ENCODE peak calls at places on chromosome 10, in four cellular contexts. One of them, this sample, is unnamed.

GRCh38 chr10:62233494-62234283 is 35.0 kb downstream of the RTKN2 start:
- DNase-seq in fibroblast of the aortic adventitia: peak; percentile 48
- DNase-seq in GM13977: no peak
- DNase-seq in Caco-2: no peak
- DNase-seq in this sample: no peak

GRCh38 chr10:89431977-89432376 is 17.6 kb downstream of the IFIT5 start:
- DNase-seq in GM13977: no peak
- DNase-seq in fibroblast of the aortic adventitia: peak; percentile 79
- DNase-seq in Caco-2: no peak
- DNase-seq in this sample: peak; percentile 6

GRCh38 chr10:127089446-127089845 is 106.9 kb downstream of the INSYN2A start:
- DNase-seq in Caco-2: no peak
- DNase-seq in fibroblast of the aortic adventitia: no peak
- DNase-seq in GM13977: no peak
- DNase-seq in this sample: no peak

GRCh38 chr10:71085689-71086438 is 126.5 kb upstream of the UNC5B start:
- DNase-seq in Caco-2: peak; percentile 32
- DNase-seq in fibroblast of the aortic adventitia: no peak
- DNase-seq in GM13977: no peak
- DNase-seq in this sample: no peak

GRCh38 chr10:126387931-126388911 is at the start of gene ADAM12:
- DNase-seq in GM13977: peak; percentile 18
- DNase-seq in Caco-2: no peak
- DNase-seq in fibroblast of the aortic adventitia: peak; percentile 85
- DNase-seq in this sample: no peak

GRCh38 chr10:14409247-14409646 is 78.5 kb upstream of the FRMD4A start:
- DNase-seq in fibroblast of the aortic adventitia: no peak
- DNase-seq in GM13977: no peak
- DNase-seq in Caco-2: no peak
- DNase-seq in this sample: no peak

GRCh38 chr10:121244791-121245190 is 353.5 kb downstream of the FGFR2 start:
- DNase-seq in fibroblast of the aortic adventitia: no peak
- DNase-seq in Caco-2: no peak
- DNase-seq in GM13977: no peak
- DNase-seq in this sample: no peak

GRCh38 chr10:5976689-5977470 is 463 bp downstream of the IL15RA start:
- DNase-seq in fibroblast of the aortic adventitia: peak; percentile 57
- DNase-seq in GM13977: peak; percentile 44
- DNase-seq in Caco-2: no peak
- DNase-seq in this sample: peak; percentile 61

GRCh38 chr10:27041196-27041595 is 59.1 kb downstream of the ANKRD26 start:
- DNase-seq in Caco-2: no peak
- DNase-seq in fibroblast of the aortic adventitia: no peak
- DNase-seq in GM13977: no peak
- DNase-seq in this sample: no peak

GRCh38 chr10:6464862-6465430 is 115.1 kb downstream of the PRKCQ start:
- DNase-seq in Caco-2: no peak
- DNase-seq in GM13977: no peak
- DNase-seq in fibroblast of the aortic adventitia: no peak
- DNase-seq in this sample: peak; percentile 9

GRCh38 chr10:21021843-21022594 is 124.9 kb upstream of the NEBL start:
- DNase-seq in fibroblast of the aortic adventitia: no peak
- DNase-seq in GM13977: no peak
- DNase-seq in Caco-2: peak; percentile 54
- DNase-seq in this sample: no peak

GRCh38 chr10:132158810-132159209 is 27.9 kb upstream of the DPYSL4 start:
- DNase-seq in fibroblast of the aortic adventitia: no peak
- DNase-seq in GM13977: no peak
- DNase-seq in Caco-2: no peak
- DNase-seq in this sample: no peak

GRCh38 chr10:114181971-114182370 is 2.8 kb downstream of the TDRD1 start:
- DNase-seq in GM13977: no peak
- DNase-seq in fibroblast of the aortic adventitia: no peak
- DNase-seq in Caco-2: no peak
- DNase-seq in this sample: no peak

GRCh38 chr10:132463333-132464255 is 66.6 kb downstream of the PWWP2B start:
- DNase-seq in GM13977: peak; percentile 41
- DNase-seq in Caco-2: no peak
- DNase-seq in fibroblast of the aortic adventitia: peak; percentile 47
- DNase-seq in this sample: no peak

GRCh38 chr10:96512997-96513685 is 585 bp downstream of the TLL2 start:
- DNase-seq in GM13977: peak; percentile 73
- DNase-seq in fibroblast of the aortic adventitia: peak; percentile 37
- DNase-seq in Caco-2: no peak
- DNase-seq in this sample: no peak

GRCh38 chr10:99809931-99810615 is 27.6 kb downstream of the ABCC2 start:
- DNase-seq in GM13977: no peak
- DNase-seq in Caco-2: no peak
- DNase-seq in fibroblast of the aortic adventitia: peak; percentile 77
- DNase-seq in this sample: no peak

GRCh38 chr10:52621635-52622079 is 150.9 kb downstream of the MBL2 start:
- DNase-seq in GM13977: no peak
- DNase-seq in fibroblast of the aortic adventitia: peak; percentile 45
- DNase-seq in Caco-2: no peak
- DNase-seq in this sample: no peak

GRCh38 chr10:85558533-85558932 is 808.1 kb downstream of the GRID1 start:
- DNase-seq in GM13977: no peak
- DNase-seq in Caco-2: no peak
- DNase-seq in fibroblast of the aortic adventitia: no peak
- DNase-seq in this sample: no peak

GRCh38 chr10:48551796-48552591 is 52.9 kb downstream of the ARHGAP22 start:
- DNase-seq in fibroblast of the aortic adventitia: peak; percentile 79
- DNase-seq in Caco-2: no peak
- DNase-seq in GM13977: peak; percentile 77
- DNase-seq in this sample: peak; percentile 25

GRCh38 chr10:104056619-104057273 is 28.9 kb downstream of the COL17A1 start:
- DNase-seq in Caco-2: no peak
- DNase-seq in GM13977: no peak
- DNase-seq in fibroblast of the aortic adventitia: no peak
- DNase-seq in this sample: no peak

DNA sequence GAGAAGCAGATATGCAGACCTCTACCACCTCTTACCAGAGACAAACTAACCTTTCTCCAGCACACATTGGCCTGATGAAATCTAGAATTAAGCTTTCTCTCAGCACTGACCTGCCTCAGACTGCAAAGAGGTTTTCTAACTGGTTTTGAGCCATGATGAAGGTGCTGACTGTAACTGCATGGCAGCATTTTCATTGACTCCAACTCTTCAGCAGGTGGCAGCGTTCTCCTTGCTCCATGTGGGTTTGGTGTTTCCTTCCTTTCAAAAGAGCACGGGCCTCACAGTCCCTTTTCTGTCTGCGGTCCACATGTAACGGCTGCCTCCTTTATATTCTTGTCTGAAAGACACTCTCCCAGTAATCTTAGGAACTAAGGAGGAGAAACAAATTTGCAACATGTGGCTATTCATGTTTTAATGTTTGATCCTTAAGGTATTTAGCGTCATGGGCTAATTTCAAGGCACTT is 12.6 kb downstream of the KLLN start:
- DNase-seq in fibroblast of the aortic adventitia: peak; percentile 77
- DNase-seq in GM13977: no peak
- DNase-seq in Caco-2: peak; percentile 72
- DNase-seq in this sample: peak; percentile 38
- TF ChIP-seq CTCF in fibroblast of the aortic adventitia: peak; percentile 78
- TF ChIP-seq CTCF in GM13977: peak; percentile 60
- TF ChIP-seq CTCF in Caco-2: peak; percentile 46
- TF ChIP-seq CTCF in this sample: no peak

GRCh38 chr10:112802411-112803060 is 147.5 kb upstream of the TCF7L2 start:
- DNase-seq in GM13977: no peak
- DNase-seq in Caco-2: no peak
- DNase-seq in fibroblast of the aortic adventitia: no peak
- DNase-seq in this sample: no peak

GRCh38 chr10:112804036-112804435 is 146.0 kb upstream of the TCF7L2 start:
- DNase-seq in Caco-2: no peak
- DNase-seq in GM13977: no peak
- DNase-seq in fibroblast of the aortic adventitia: no peak
- DNase-seq in this sample: peak; percentile 30

GRCh38 chr10:112799726-112800510 is 150.1 kb upstream of the TCF7L2 start:
- DNase-seq in fibroblast of the aortic adventitia: peak; percentile 38
- DNase-seq in GM13977: no peak
- DNase-seq in Caco-2: no peak
- DNase-seq in this sample: no peak

GRCh38 chr10:112801004-112801403 is 149.0 kb upstream of the TCF7L2 start:
- DNase-seq in GM13977: no peak
- DNase-seq in fibroblast of the aortic adventitia: no peak
- DNase-seq in Caco-2: no peak
- DNase-seq in this sample: no peak

DNA sequence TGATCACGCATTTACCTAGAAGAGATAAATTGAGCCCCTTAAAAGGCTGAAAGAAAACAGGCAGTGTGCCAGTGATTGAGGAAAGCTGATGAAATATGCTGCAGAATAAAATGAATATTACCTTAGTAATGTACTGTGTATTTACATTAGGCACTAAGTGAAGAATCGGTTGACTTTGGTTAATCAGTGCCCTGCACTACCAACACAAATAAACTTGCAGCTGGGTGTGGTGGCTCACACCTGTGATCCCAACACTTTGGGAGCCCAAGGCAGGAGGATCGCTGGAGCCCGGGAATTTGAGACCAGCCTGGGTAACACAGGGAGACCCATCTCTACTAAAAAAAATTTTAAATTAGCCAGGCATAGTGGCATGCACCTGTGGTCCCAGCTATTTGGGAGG is 148.3 kb upstream of the TCF7L2 start:
- DNase-seq in fibroblast of the aortic adventitia: no peak
- DNase-seq in GM13977: no peak
- DNase-seq in Caco-2: no peak
- DNase-seq in this sample: peak; percentile 28
- TF ChIP-seq CTCF in fibroblast of the aortic adventitia: no peak
- TF ChIP-seq CTCF in GM13977: no peak
- TF ChIP-seq CTCF in Caco-2: no peak
- TF ChIP-seq CTCF in this sample: no peak

DNA sequence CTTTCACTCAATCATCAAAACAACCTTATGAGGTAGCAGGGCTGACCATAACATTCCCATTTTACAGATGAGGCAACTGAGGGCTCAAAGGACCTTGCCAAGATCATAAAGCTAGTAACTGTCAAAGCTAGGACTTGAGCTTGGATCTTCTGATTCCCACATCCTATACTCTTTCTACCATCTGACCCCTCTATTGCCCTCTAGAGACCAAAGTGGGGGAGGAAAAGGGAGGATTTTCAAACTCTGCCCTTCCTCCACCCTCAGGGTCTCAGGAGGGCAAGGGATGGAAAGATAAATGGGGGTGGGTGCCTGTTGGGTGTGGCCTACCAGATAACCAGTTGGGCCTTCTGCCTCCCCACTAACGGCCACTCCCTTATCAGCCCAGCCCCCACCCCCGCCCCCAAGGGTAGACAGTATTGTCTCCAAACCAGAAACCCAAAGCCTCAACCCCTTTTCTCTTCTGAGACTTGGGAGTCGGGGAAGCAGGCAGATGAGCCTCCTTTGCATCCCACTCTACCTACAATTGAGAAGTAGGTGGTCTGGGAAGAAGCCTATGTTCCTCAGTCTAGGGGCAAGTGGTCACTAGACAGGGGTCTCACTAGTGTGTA is 7.9 kb downstream of the LDB1 start:
- DNase-seq in Caco-2: no peak
- DNase-seq in fibroblast of the aortic adventitia: no peak
- DNase-seq in GM13977: no peak
- DNase-seq in this sample: no peak
- TF ChIP-seq CTCF in Caco-2: no peak
- TF ChIP-seq CTCF in fibroblast of the aortic adventitia: peak; percentile 30
- TF ChIP-seq CTCF in GM13977: peak; percentile 24
- TF ChIP-seq CTCF in this sample: no peak

DNA sequence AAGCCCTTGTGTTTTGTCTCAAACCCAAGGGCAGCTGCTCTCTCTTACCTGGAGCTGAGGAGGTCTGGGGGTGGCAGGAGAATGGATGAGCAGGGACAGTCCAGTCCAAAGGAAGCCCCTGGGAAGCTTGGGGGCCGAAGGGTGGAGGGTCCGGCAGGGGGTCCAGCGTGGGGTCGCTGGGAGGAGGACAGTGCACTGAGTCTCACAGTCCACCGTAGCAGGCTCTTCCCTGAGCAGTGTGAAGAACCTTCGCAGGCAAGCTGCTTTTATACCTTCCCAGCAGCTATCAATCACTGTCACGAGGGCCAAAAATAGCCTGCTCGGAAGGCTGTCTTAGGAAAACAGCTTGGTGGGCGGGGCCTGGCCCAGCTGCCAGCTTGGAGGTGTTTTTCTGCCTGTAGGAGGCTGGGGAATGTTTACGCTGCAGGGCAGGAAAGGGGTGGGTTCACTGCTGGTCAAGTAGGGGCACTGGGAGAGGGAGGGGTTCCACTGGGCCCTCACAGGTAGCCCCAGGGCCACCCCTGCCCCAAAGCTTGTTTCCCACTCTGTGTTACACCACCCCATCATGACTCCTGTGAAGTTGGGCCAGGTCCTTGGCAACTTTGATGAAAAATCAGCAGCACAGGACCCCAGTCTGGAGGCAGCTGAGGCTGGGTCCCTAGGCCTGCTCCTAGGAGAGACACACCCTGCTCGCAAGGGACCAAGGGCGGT is at the start of gene DEPP1:
- DNase-seq in fibroblast of the aortic adventitia: peak; percentile 97
- DNase-seq in Caco-2: peak; percentile 98
- DNase-seq in GM13977: no peak
- DNase-seq in this sample: peak; percentile 95
- TF ChIP-seq CTCF in fibroblast of the aortic adventitia: peak; percentile 37
- TF ChIP-seq CTCF in Caco-2: no peak
- TF ChIP-seq CTCF in GM13977: no peak
- TF ChIP-seq CTCF in this sample: peak; percentile 6

GRCh38 chr10:72164617-72165016 is 51.2 kb upstream of the ANAPC16 start:
- DNase-seq in fibroblast of the aortic adventitia: no peak
- DNase-seq in GM13977: no peak
- DNase-seq in Caco-2: no peak
- DNase-seq in this sample: no peak
- TF ChIP-seq CTCF in fibroblast of the aortic adventitia: no peak
- TF ChIP-seq CTCF in GM13977: no peak
- TF ChIP-seq CTCF in Caco-2: no peak
- TF ChIP-seq CTCF in this sample: no peak

GRCh38 chr10:75404335-75405200 is 3.0 kb upstream of the ZNF503 start:
- DNase-seq in GM13977: no peak
- DNase-seq in Caco-2: peak; percentile 78
- DNase-seq in fibroblast of the aortic adventitia: peak; percentile 22
- DNase-seq in this sample: peak; percentile 60
- TF ChIP-seq CTCF in GM13977: no peak
- TF ChIP-seq CTCF in Caco-2: no peak
- TF ChIP-seq CTCF in fibroblast of the aortic adventitia: no peak
- TF ChIP-seq CTCF in this sample: no peak

GRCh38 chr10:74842301-74842700 is 15.9 kb downstream of the KAT6B start:
- DNase-seq in Caco-2: no peak
- DNase-seq in fibroblast of the aortic adventitia: no peak
- DNase-seq in GM13977: no peak
- DNase-seq in this sample: no peak
- TF ChIP-seq CTCF in Caco-2: no peak
- TF ChIP-seq CTCF in fibroblast of the aortic adventitia: no peak
- TF ChIP-seq CTCF in GM13977: no peak
- TF ChIP-seq CTCF in this sample: no peak

This sample was measured in Calu3.